ENCODE peak calls at places on chromosomes 5 and 9, in nine cellular contexts. W is GM12891; A is AG08395; X is AG08396; Y is RPMI8226; P is effector memory CD4-positive, alpha-beta T cell; H is activated T-cell treated with anti-CD3 and anti-CD28 coated beads for 48 hours; I is activated CD4-positive, alpha-beta T cell treated with anti-CD3 and anti-CD28 coated beads, Interleukin-2, amount 50 U/mL, for 24 hours; Q is IMR-90. T is an unnamed sample.

GRCh38 chr5:76175821-76176403 is 92.7 kb downstream of the SV2C start:
- DNase-seq in H (no peak), P (no peak), Q (no peak), W (peak), A (no peak), X (no peak), I (no peak), Y (no peak), T (peak)

GRCh38 chr9:107175039-107175438 is 108.0 kb upstream of the RAD23B start:
- DNase-seq in P (no peak), A (no peak), Y (no peak), X (no peak), I (no peak), Q (no peak), H (no peak), W (no peak), T (no peak)

GRCh38 chr5:107303163-107303562 is 367.6 kb downstream of the EFNA5 start:
- DNase-seq in H (no peak), W (no peak), P (no peak), X (no peak), Y (no peak), Q (no peak), A (no peak), I (no peak), T (no peak)

GRCh38 chr9:104339692-104340091 is 164.4 kb upstream of the OR13F1 start:
- DNase-seq in W (no peak), A (no peak), X (no peak), I (no peak), Y (no peak), H (no peak), Q (no peak), P (no peak), T (no peak)

GRCh38 chr5:178583279-178583678 is 6.9 kb downstream of the COL23A1 start:
- DNase-seq in X (no peak), Q (no peak), I (no peak), Y (no peak), P (no peak), A (no peak), W (no peak), H (no peak), T (no peak)

GRCh38 chr9:101639301-101639700 is 44.5 kb upstream of the PPP3R2 start:
- DNase-seq in I (no peak), Y (peak), W (no peak), P (no peak), H (no peak), Q (no peak), A (no peak), X (no peak), T (no peak)

GRCh38 chr9:121304707-121305106 is 36.7 kb downstream of the GSN start:
- DNase-seq in Q (no peak), X (no peak), H (no peak), Y (no peak), I (no peak), P (no peak), A (no peak), W (no peak), T (no peak)

GRCh38 chr9:127168756-127169506 is 46.5 kb upstream of the ANGPTL2 start:
- DNase-seq in P (no peak), X (no peak), Q (no peak), A (no peak), W (no peak), I (no peak), H (no peak), Y (no peak), T (no peak)

GRCh38 chr5:127928053-127928452 is 155.5 kb upstream of the SLC12A2 start:
- DNase-seq in P (no peak), Q (no peak), X (no peak), H (no peak), I (no peak), W (no peak), A (no peak), Y (no peak), T (no peak)

T was measured in OCI-LY7.